ENCODE peak calls at places on chromosome 11, in five cellular contexts. C is uterus, L is psoas muscle, Y is AG10803, D is GM10248. S is an unnamed sample.
A peak's percentile ranks its signal among the peaks of the same experiment; 100 is the strongest.

GRCh38 chr11:61714916-61715315 is 34.7 kb downstream of the DAGLA start:
- DNase-seq in Y (no peak), D (no peak), C (no peak), L (no peak), S (no peak)

GRCh38 chr11:31884080-31884479 is 73.0 kb upstream of the PAX6 start:
- DNase-seq in L (no peak), C (no peak), Y (no peak), D (no peak), S (no peak)

GRCh38 chr11:31922450-31922849 is 111.3 kb upstream of the PAX6 start:
- DNase-seq in D (no peak), C (no peak), Y (no peak), L (no peak), S (no peak)

GRCh38 chr11:74366576-74366975 is 31.7 kb downstream of the PGM2L1 start:
- DNase-seq in L (no peak), D (no peak), Y (peak; percentile 90), C (no peak), S (no peak)

GRCh38 chr11:108226036-108226435 is 3.2 kb downstream of the ATM start:
- DNase-seq in D (no peak), C (no peak), Y (no peak), L (no peak), S (no peak)

GRCh38 chr11:29129850-29130249 is 887.0 kb downstream of the KCNA4 start:
- DNase-seq in L (no peak), Y (peak; percentile 29), D (no peak), C (no peak), S (no peak)

GRCh38 chr11:133966924-133967598 is 10.3 kb upstream of the IGSF9B start:
- DNase-seq in Y (no peak), C (peak; percentile 33), L (peak; percentile 47), D (peak; percentile 43), S (no peak)

GRCh38 chr11:44149651-44150050 is 54.2 kb downstream of the EXT2 start:
- DNase-seq in C (no peak), D (no peak), Y (no peak), L (no peak), S (no peak)

GRCh38 chr11:48170176-48170839 is 46.3 kb upstream of the OR4B1 start:
- DNase-seq in D (no peak), L (no peak), C (no peak), Y (peak; percentile 57), S (no peak)

GRCh38 chr11:124586247-124586860 is 16.6 kb downstream of the OR8A1 start:
- DNase-seq in Y (peak; percentile 61), L (peak; percentile 50), C (no peak), D (peak; percentile 28), S (peak; percentile 39)

GRCh38 chr11:16280256-16280682 is 76.1 kb downstream of the SOX6 start:
- DNase-seq in Y (no peak), L (peak; percentile 14), D (no peak), C (no peak), S (peak; percentile 63)

GRCh38 chr11:15101072-15101701 is 13.5 kb upstream of the INSC start:
- DNase-seq in C (no peak), D (peak; percentile 49), Y (peak; percentile 70), L (peak; percentile 39), S (peak; percentile 29)

GRCh38 chr11:65992056-65992455 is 9.9 kb downstream of the EIF1AD start:
- DNase-seq in C (no peak), L (no peak), D (no peak), Y (no peak), S (no peak)
- TF ChIP-seq CTCF in C (no peak), L (no peak), D (no peak), Y (no peak), S (no peak)

DNA sequence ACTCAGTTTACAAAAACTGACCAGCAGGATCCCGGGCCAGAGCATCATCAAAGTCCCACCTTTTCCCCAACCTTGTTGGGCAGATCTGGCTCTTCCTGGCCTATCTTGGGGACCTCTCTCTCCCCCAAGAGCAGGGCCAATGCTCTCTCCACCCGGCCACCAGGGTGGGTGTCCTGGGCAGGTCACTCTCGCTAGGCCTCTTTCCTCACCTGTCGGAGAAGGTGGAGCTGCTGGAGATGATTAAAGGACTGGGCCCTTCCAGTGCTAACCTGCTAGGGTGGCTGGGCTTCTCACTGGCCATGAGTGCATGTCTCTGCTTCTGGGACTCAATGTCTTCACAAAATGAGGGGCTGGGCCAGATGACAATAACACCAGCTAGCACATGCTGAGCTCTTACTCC is 2.9 kb upstream of the CAPN5 start:
- DNase-seq in Y (no peak), L (no peak), C (no peak), D (no peak), S (peak; percentile 49)
- TF ChIP-seq CTCF in Y (no peak), L (no peak), C (no peak), D (no peak), S (no peak)

DNA sequence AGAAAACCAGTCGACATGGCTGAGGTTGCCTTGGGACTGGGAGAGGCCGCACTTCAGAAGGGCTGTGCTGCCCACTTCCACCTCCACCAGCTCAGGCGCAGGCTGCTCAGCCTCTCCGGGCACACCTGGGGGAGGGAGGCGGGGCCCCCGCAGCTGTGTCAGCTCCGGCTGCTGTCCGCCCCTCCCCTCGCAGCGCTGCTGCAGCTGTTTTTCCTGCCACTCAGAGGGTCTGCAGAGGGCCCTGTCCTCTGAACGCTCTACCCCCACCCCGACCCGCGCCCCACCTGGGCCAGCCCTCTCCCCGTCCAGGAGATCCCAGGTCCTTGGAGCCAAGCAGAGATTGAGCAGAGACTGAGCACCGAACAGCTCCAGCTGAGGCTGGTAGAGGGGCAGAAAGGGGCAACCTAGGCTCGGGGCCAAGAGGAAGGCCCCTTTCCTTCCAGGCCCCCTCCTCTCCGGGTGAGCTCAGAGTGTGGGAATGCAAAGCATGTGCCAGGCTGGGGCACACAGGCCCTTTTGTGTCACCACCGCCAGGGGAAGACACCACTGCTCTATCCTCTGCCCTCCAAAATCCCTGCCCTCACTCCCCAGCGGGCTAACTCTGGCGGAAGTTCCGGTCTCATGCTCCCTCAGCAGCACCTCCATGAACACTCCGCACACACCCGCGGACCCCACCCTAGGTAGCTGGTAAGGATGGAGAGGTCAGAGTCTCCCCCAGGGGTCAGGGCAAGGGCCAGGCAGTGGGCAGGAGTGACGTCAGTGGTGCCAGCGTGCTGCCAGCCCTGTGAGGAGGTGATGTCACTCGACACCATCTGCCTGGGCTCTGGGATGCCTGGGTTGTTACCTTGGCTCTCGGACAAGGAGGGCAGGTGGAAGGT is 1.6 kb downstream of the MCAM start:
- DNase-seq in L (peak; percentile 35), C (no peak), D (no peak), Y (no peak), S (no peak)
- TF ChIP-seq CTCF in L (no peak), C (no peak), D (no peak), Y (peak; percentile 26), S (no peak)

DNA sequence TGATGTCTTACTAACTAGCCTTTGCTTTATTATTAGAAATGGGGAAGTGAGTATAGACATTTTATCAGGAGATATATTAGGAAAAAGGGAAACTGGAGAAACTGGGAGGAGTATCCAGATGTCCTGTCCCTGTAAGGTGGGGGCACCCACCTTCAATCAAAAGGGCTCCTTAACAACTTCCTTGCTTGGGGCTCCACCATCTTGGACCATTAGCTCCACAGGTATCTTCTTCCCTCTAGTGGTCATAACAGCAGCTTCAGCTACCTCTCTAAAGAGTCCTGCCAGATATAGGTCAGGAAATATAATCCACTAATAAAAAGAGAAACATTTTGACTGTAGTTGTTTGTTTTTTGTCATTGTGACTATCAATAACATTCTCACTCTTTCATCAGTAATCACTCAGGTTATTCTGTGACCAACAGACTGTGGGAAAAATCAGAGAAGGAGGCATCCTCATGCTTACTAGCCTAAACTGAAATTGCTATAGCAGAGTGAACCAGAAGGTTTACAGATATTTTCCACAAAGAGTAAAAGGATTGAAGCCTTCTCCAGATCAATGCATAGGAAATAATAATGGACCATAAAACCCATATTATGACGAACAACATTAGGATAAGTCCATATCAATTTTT is 10.4 kb downstream of the OR51B4 start:
- DNase-seq in C (no peak), Y (peak; percentile 31), L (no peak), D (peak; percentile 40), S (no peak)
- TF ChIP-seq CTCF in C (no peak), Y (peak; percentile 67), L (no peak), D (peak; percentile 43), S (no peak)

DNA sequence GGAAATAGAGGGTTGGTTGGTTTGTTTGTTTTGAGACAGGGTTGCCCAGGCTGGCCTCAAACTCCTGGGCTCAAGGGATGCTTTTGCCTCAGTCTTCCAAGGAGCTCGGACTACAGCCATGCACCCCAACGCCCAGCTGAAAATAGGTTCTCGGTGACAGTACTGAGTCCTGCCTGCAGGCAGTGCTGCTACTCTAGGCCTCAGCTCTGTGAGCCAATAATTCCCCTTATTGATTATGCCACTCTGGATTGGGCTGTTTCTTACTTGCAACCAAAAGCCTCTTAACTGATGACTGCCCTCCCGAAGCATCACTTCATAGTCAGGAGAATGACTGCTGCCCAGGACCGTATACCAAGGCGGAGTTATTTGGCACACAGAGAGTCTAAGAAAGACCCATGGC is 1.2 kb upstream of the C11orf16 start:
- DNase-seq in D (no peak), Y (no peak), L (no peak), C (no peak), S (no peak)
- TF ChIP-seq CTCF in D (no peak), Y (no peak), L (no peak), C (no peak), S (no peak)